ENCODE peak calls at places on chromosomes 5 and 9, in ten cellular contexts. E is HCT116; D is naive thymus-derived CD4-positive, alpha-beta T cell; J is BE2C; K is kidney; R is fibroblast of lung; U is lower lobe of right lung; N is mesenchymal stem cell; T is tibial artery; X is CD8-positive, alpha-beta memory T cell. I is an unnamed sample.

GRCh38 chr5:82222597-82223574 is 55.3 kb downstream of the RPS23 start:
- DNase-seq in D (no peak), R (peak; percentile 56), U (no peak), N (peak; percentile 80), X (no peak), T (no peak), J (no peak), K (no peak), E (no peak), I (no peak)

GRCh38 chr9:27499481-27499880 is 24.6 kb upstream of the IFNK start:
- DNase-seq in K (no peak), T (no peak), D (no peak), R (peak; percentile 42), N (peak; percentile 39), J (no peak), U (no peak), X (no peak), E (no peak), I (no peak)

GRCh38 chr5:174384509-174384947 is 339.0 kb downstream of the NSG2 start:
- DNase-seq in J (peak; percentile 92), X (no peak), K (no peak), U (no peak), D (no peak), N (peak; percentile 95), T (no peak), R (peak; percentile 83), E (no peak), I (no peak)

GRCh38 chr9:126463426-126463825 is 136.8 kb downstream of the MVB12B start:
- DNase-seq in N (no peak), D (no peak), R (no peak), K (no peak), J (no peak), T (peak; percentile 7), U (no peak), E (no peak), X (no peak), I (no peak)

GRCh38 chr9:125600194-125600593 is 106.8 kb downstream of the MAPKAP1 start:
- DNase-seq in K (no peak), R (no peak), E (no peak), N (no peak), U (no peak), X (no peak), T (no peak), D (no peak), J (no peak), I (no peak)

GRCh38 chr5:90134892-90135291 is 274.7 kb downstream of the CETN3 start:
- DNase-seq in D (no peak), X (no peak), U (peak; percentile 54), J (no peak), R (peak; percentile 95), K (peak; percentile 57), T (peak; percentile 94), N (peak; percentile 48), E (no peak), I (no peak)

GRCh38 chr5:156367602-156368001 is 40.6 kb downstream of the SGCD start:
- DNase-seq in R (peak; percentile 93), D (no peak), J (no peak), K (no peak), T (peak; percentile 74), N (peak; percentile 90), E (no peak), U (no peak), X (no peak), I (peak; percentile 1)

GRCh38 chr5:132873119-132873929 is at the start of gene LEAP2:
- DNase-seq in K (no peak), J (no peak), N (no peak), U (no peak), X (no peak), E (no peak), D (no peak), T (no peak), R (peak; percentile 45), I (no peak)

DNA sequence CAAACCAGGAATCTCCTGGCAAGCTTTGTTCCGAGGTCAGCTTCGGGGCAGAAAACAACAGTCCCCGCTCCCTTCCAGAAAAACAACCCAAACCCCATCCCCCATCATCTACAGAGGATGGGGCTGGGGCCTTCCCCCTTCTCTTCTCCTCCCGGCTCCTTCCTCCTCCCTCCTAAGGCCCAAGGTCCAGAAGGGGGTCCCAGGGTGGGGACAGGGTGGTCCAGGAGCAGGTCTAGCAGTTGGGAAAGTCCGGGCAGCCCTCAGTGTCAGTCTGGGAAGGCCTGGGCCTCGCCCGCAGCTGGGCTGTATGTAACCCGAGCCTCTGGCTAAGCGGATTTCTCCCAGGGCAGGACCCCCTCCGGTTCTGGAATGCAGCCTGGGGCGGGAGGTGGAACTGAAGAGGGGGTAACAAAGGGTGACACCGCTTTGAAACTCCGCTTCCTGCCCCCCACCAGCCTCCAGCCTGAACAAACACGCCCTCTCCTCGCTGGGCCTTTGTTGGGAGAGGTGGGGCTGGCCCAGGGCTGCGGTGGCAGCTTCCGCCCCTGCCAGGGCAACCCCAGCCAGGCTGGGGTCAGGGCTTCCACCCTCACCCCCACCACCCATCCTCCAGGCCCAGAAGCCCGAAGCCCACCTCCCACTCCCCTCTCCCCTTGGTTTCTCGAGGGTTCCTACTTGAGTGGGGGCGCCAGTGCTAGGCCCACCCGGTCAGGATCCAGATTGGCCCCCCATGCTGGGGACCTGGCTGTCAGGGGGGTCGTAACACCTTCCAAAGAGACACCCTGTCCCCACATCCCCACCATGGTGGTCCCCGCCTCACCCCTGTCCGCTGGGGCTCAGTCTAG is 63.5 kb downstream of the C9orf50 start:
- DNase-seq in U (no peak), T (no peak), R (peak; percentile 89), J (no peak), K (peak; percentile 89), N (peak; percentile 41), D (no peak), E (peak; percentile 89), X (no peak), I (peak; percentile 98)
- H3K4me3 ChIP-seq in U (no peak overlapping the region), T (no peak overlapping the region), R (no peak overlapping the region), J (no peak overlapping the region), K (no peak overlapping the region), N (no peak overlapping the region), D (no peak overlapping the region), E (peak overlapping the region; percentile 45), X (no peak overlapping the region), I (peak overlapping the region; percentile 26)

GRCh38 chr5:138386290-138386689 is 33.8 kb downstream of the KDM3B start:
- DNase-seq in D (no peak), R (peak; percentile 12), K (no peak), J (no peak), U (no peak), E (no peak), X (no peak), N (no peak), T (no peak), I (no peak)

GRCh38 chr5:138385660-138386059 is 33.2 kb downstream of the KDM3B start:
- DNase-seq in U (no peak), X (no peak), N (no peak), J (no peak), R (peak; percentile 73), E (no peak), K (no peak), T (no peak), D (no peak), I (no peak)

GRCh38 chr5:138382347-138382746 is 29.9 kb downstream of the KDM3B start:
- DNase-seq in J (no peak), D (no peak), N (no peak), X (no peak), E (no peak), U (no peak), K (no peak), T (no peak), R (no peak), I (no peak)
- H3K36me3 ChIP-seq in J (peaks cover 58% of the 10 kb centered on the region), D (peaks cover 88% of the 10 kb centered on the region), N (peaks cover 76% of the 10 kb centered on the region), X (peaks cover 39% of the 10 kb centered on the region), E (peaks cover 33% of the 10 kb centered on the region), U (peaks cover 100% of the 10 kb centered on the region), K (peaks cover 42% of the 10 kb centered on the region), T (peaks cover 88% of the 10 kb centered on the region), R (peaks cover 10% of the 10 kb centered on the region), I (peaks cover 29% of the 10 kb centered on the region)

GRCh38 chr9:109500421-109500974 is 2.4 kb upstream of the PTPN3 start:
- DNase-seq in T (no peak), D (no peak), K (no peak), R (no peak), U (no peak), N (no peak), E (no peak), X (no peak), J (no peak), I (no peak)
- H3K4me3 ChIP-seq in T (peak overlapping the region; percentile 65), D (no peak overlapping the region), K (peak overlapping the region; percentile 58), R (no peak overlapping the region), U (peak overlapping the region; percentile 51), N (no peak overlapping the region), E (no peak overlapping the region), X (no peak overlapping the region), J (no peak overlapping the region), I (no peak overlapping the region)

DNA sequence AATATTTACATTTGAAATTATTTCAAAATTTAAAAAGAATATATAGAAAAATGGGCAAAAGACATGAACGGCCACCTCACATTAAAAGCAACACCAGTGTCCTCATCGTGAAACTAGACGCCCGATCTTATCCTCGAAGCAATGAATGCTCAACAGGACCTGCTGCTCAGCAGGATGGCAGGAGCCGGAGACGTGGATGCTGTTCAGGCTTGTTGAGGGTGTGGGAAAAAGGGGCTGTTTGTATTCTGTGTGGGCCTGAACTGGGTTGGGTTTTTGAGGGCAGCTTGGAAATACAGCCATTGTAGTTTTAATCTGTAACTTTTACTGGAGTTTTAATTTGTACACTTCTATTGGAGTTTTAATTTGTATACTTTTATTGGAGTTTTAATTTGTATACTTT is 20.3 kb downstream of the EXOC3 start:
- DNase-seq in D (no peak), X (no peak), K (no peak), R (no peak), N (no peak), U (no peak), T (no peak), J (no peak), E (no peak), I (no peak)
- H3K36me3 ChIP-seq in D (peaks cover 45% of the 10 kb centered on the region), X (peaks cover 26% of the 10 kb centered on the region), K (peaks cover 20% of the 10 kb centered on the region), R (peaks cover 25% of the 10 kb centered on the region), N (peaks cover 79% of the 10 kb centered on the region), U (peaks cover 85% of the 10 kb centered on the region), T (peaks cover 66% of the 10 kb centered on the region), J (peaks cover 19% of the 10 kb centered on the region), E (peaks cover 9% of the 10 kb centered on the region), I (peaks cover 1% of the 10 kb centered on the region)

DNA sequence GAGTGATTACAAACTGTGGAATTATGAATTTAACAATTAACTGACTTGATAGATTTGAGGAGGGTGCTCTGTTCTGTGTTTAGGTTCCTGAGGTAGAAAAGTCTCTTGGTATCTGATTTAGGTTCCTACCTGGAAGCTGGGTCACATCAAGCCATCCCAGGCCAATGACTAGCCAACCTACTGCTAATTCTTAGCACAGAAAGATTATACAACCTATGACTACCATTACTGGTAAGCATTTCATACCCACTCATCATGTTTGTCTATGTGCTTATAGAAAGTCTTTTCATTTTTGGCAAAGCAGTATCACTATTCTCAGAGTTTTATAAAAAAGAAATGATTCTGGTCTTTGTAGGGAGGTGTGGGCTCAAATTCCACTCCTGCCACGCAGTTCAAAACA is 49.7 kb downstream of the GNAQ start:
- DNase-seq in D (no peak), U (no peak), N (no peak), X (no peak), J (no peak), K (no peak), R (no peak), E (no peak), T (no peak), I (no peak)
- H3K4me3 ChIP-seq in D (no peak overlapping the region), U (no peak overlapping the region), N (no peak overlapping the region), X (no peak overlapping the region), J (no peak overlapping the region), K (no peak overlapping the region), R (no peak overlapping the region), E (no peak overlapping the region), T (no peak overlapping the region), I (no peak overlapping the region)